ENCODE peak calls at places on chromosomes 16 and 17, in four cellular contexts. E is hypothalamus, B is NCI-H1092 treated with DMSO at 0.1 percent for 48 hours, O is NCI-H1694. P is an unnamed sample.

GRCh38 chr17:28861393-28862203 is 6.8 kb downstream of the ERAL1 start:
- DNase-seq in B (no peak), O (no peak), E (no peak), P (no peak)

GRCh38 chr16:253833-254232 is 19.2 kb downstream of the FAM234A start:
- DNase-seq in B (no peak), O (no peak), E (no peak), P (no peak)

GRCh38 chr17:19645608-19646250 is 2.8 kb upstream of the ALDH3A2 start:
- DNase-seq in O (peak; percentile 13), E (peak; percentile 21), B (no peak), P (no peak)

GRCh38 chr16:69089091-69089912 is 16.2 kb upstream of the HAS3 start:
- DNase-seq in O (peak; percentile 58), B (peak; percentile 82), E (no peak), P (no peak)

GRCh38 chr16:71573387-71574094 is 3.4 kb downstream of the TAT start:
- DNase-seq in B (no peak), O (no peak), E (no peak), P (no peak)

GRCh38 chr17:43175213-43176118 is 4.5 kb downstream of the NBR1 start:
- DNase-seq in O (no peak), E (no peak), B (no peak), P (no peak)

GRCh38 chr16:87570938-87571867 is 31.1 kb upstream of the JPH3 start:
- DNase-seq in B (peak; percentile 49), O (peak; percentile 24), E (peak; percentile 9), P (peak; percentile 44)

GRCh38 chr16:72999541-73000019 is 48.3 kb downstream of the ZFHX3 start:
- DNase-seq in B (peak; percentile 67), O (no peak), E (no peak), P (no peak)

GRCh38 chr17:83098241-83099085 is 19.1 kb downstream of the METRNL start:
- DNase-seq in B (no peak), E (no peak), O (no peak), P (no peak)

GRCh38 chr16:30715777-30716445 is 16.9 kb downstream of the SRCAP start:
- DNase-seq in O (no peak), E (no peak), B (no peak), P (no peak)

GRCh38 chr17:17175917-17176316 is 30.2 kb downstream of the PLD6 start:
- DNase-seq in O (no peak), B (no peak), E (no peak), P (no peak)

GRCh38 chr17:15453782-15454181 is 13.6 kb downstream of the CDRT4 start:
- DNase-seq in B (no peak), O (no peak), E (no peak), P (no peak)

GRCh38 chr16:30348113-30348512 is 7.0 kb downstream of the CD2BP2 start:
- DNase-seq in E (no peak), O (no peak), B (no peak), P (no peak)

GRCh38 chr17:3593384-3593783 is 15.8 kb downstream of the TRPV1 start:
- DNase-seq in B (no peak), O (no peak), E (no peak), P (no peak)

GRCh38 chr17:74545456-74546230 is at the start of gene CD300C:
- DNase-seq in E (no peak), O (no peak), B (no peak), P (no peak)

GRCh38 chr17:57455063-57455914 is 199.0 kb downstream of the MSI2 start:
- DNase-seq in B (no peak), E (no peak), O (no peak), P (no peak)

GRCh38 chr17:45224671-45225050 is 3.0 kb downstream of the FMNL1 start:
- DNase-seq in E (no peak), B (no peak), O (no peak), P (no peak)

GRCh38 chr16:66742409-66742808 is 9.0 kb downstream of the DYNC1LI2 start:
- DNase-seq in O (no peak), E (no peak), B (no peak), P (no peak)

GRCh38 chr17:45051060-45051719 is at the start of gene DCAKD:
- DNase-seq in E (peak; percentile 85), B (peak; percentile 96), O (peak; percentile 82), P (peak; percentile 95)

GRCh38 chr17:68378202-68379149 is 78.8 kb downstream of the WIPI1 start:
- DNase-seq in B (peak; percentile 20), O (no peak), E (peak; percentile 62), P (no peak)

GRCh38 chr16:83586036-83586810 is 221.6 kb upstream of the HSBP1 start:
- DNase-seq in B (peak; percentile 84), E (no peak), O (no peak), P (no peak)

GRCh38 chr16:4666537-4667202 is 26.7 kb upstream of the NUDT16L1 start:
- DNase-seq in E (no peak), B (no peak), O (no peak), P (no peak)

GRCh38 chr16:27718767-27719445 is 169.0 kb downstream of the KATNIP start:
- DNase-seq in B (no peak), E (peak; percentile 70), O (no peak), P (no peak)

GRCh38 chr17:50144845-50145531 is 5.5 kb downstream of the PPP1R9B start:
- DNase-seq in B (no peak), O (no peak), E (no peak), P (no peak)

GRCh38 chr17:28946239-28946638 is 5.1 kb downstream of the PHF12 start:
- DNase-seq in E (no peak), O (no peak), B (no peak), P (no peak)

GRCh38 chr16:82603784-82604411 is 22.9 kb upstream of the CDH13 start:
- DNase-seq in B (peak; percentile 19), O (peak; percentile 32), E (peak; percentile 11), P (no peak)

GRCh38 chr17:17075037-17075755 is 32.9 kb downstream of the MPRIP start:
- DNase-seq in B (no peak), E (no peak), O (no peak), P (no peak)

GRCh38 chr16:86171329-86171728 is 272.4 kb downstream of the IRF8 start:
- DNase-seq in E (no peak), O (no peak), B (no peak), P (no peak)

GRCh38 chr17:27846042-27846655 is 45.8 kb upstream of the NOS2 start:
- DNase-seq in B (no peak), O (no peak), E (no peak), P (no peak)

GRCh38 chr16:81165411-81166097 is 69.4 kb upstream of the GCSH start:
- DNase-seq in E (no peak), B (no peak), O (no peak), P (no peak)

GRCh38 chr17:51427259-51428255 is 167.2 kb downstream of the UTP18 start:
- DNase-seq in O (no peak), B (peak; percentile 37), E (no peak), P (no peak)

GRCh38 chr17:55420776-55421178 is 858 bp downstream of the MMD start:
- DNase-seq in B (peak; percentile 31), O (no peak), E (no peak), P (no peak)

GRCh38 chr16:47734987-47735594 is 274.0 kb downstream of the PHKB start:
- DNase-seq in E (no peak), B (peak; percentile 68), O (no peak), P (no peak)

GRCh38 chr17:49434821-49435581 is 20.3 kb upstream of the PHB1 start:
- DNase-seq in E (no peak), B (peak; percentile 0), O (peak; percentile 41), P (no peak)

GRCh38 chr17:57496382-57496781 is 240.1 kb downstream of the MSI2 start:
- DNase-seq in E (no peak), B (no peak), O (no peak), P (no peak)

GRCh38 chr17:62093188-62094155 is 28.4 kb upstream of the MED13 start:
- DNase-seq in B (no peak), E (no peak), O (no peak), P (no peak)

GRCh38 chr16:89187337-89188063 is 12.8 kb downstream of the SLC22A31 start:
- DNase-seq in O (no peak), B (no peak), E (no peak), P (no peak)

P was measured in COR-L47.